ENCODE peak calls at places on chromosomes 3 and 15, in seven cellular contexts. L is right lobe of liver; C is IMR-90; P is Panc1; W is transverse colon; M is PC-9; Y is naive thymus-derived CD4-positive, alpha-beta T cell. G is an unnamed sample. For H3K4me1 and H3K9me3, the result is how much of the 10 kb centered on the place peaks cover.

GRCh38 chr3:39502838-39503145 is 35.3 kb downstream of the MOBP start:
- DNase-seq in L (no peak), C (no peak), P (no peak), W (no peak), M (no peak), Y (no peak), G (no peak)

GRCh38 chr3:133387341-133387740 is 12.5 kb upstream of the BFSP2 start:
- DNase-seq in L (no peak), C (no peak), P (no peak), W (no peak), M (no peak), Y (no peak), G (no peak)

GRCh38 chr3:147412917-147413711 is 3.9 kb downstream of the ZIC1 start:
- DNase-seq in L (no peak), C (no peak), P (no peak), W (no peak), M (no peak), Y (no peak), G (no peak)

GRCh38 chr3:185325946-185326791 is 36.8 kb upstream of the MAP3K13 start:
- DNase-seq in L (no peak), C (no peak), P (no peak), W (no peak), M (no peak), Y (no peak), G (no peak)

GRCh38 chr15:44427756-44428724 is 611 bp downstream of the CTDSPL2 start:
- DNase-seq in L (no peak), C (peak), P (no peak), W (peak), M (no peak), Y (peak), G (no peak)

GRCh38 chr15:93152951-93153350 is 63.9 kb upstream of the RGMA start:
- DNase-seq in L (peak), C (no peak), P (no peak), W (peak), M (no peak), Y (no peak), G (no peak)

GRCh38 chr3:173479301-173479700 is 81.8 kb downstream of the NLGN1 start:
- DNase-seq in L (no peak), C (no peak), P (no peak), W (no peak), M (no peak), Y (no peak), G (no peak)

GRCh38 chr3:76500746-76501275 is 539.1 kb upstream of the ROBO2 start:
- DNase-seq in L (no peak), C (peak), P (no peak), W (no peak), M (no peak), Y (no peak), G (no peak)

GRCh38 chr3:99410789-99411311 is 227.5 kb upstream of the COL8A1 start:
- DNase-seq in L (no peak), C (peak), P (no peak), W (no peak), M (peak), Y (no peak), G (no peak)

GRCh38 chr15:58065011-58065444 is 483 bp downstream of the ALDH1A2 start:
- DNase-seq in L (no peak), C (no peak), P (no peak), W (peak), M (no peak), Y (no peak), G (peak)

GRCh38 chr3:76134166-76134565 is 348.8 kb upstream of the ZNF717 start:
- DNase-seq in L (no peak), C (peak), P (no peak), W (no peak), M (no peak), Y (no peak), G (no peak)

GRCh38 chr3:120559228-120560061 is 36.7 kb upstream of the NDUFB4 start:
- DNase-seq in L (peak), C (peak), P (no peak), W (peak), M (peak), Y (peak), G (peak)

GRCh38 chr3:75294124-75294523 is 370.0 kb upstream of the FRG2C start:
- DNase-seq in L (peak), C (peak), P (no peak), W (peak), M (peak), Y (no peak), G (peak)

GRCh38 chr3:170429050-170429449 is 10.4 kb downstream of the CLDN11 start:
- DNase-seq in L (no peak), C (no peak), P (no peak), W (no peak), M (no peak), Y (no peak), G (no peak)

GRCh38 chr3:84965141-84965540 is 6.4 kb downstream of the CADM2 start:
- DNase-seq in L (no peak), C (no peak), P (no peak), W (no peak), M (peak), Y (no peak), G (no peak)
- H3K27ac ChIP-seq in L (no peak), C (no peak), P (no peak), W (no peak), M (no peak), Y (no peak), G (no peak)

GRCh38 chr15:25849431-25849921 is 13.7 kb downstream of the ATP10A start:
- DNase-seq in L (no peak), C (peak), P (no peak), W (no peak), M (no peak), Y (peak), G (no peak)
- H3K4me1 ChIP-seq in L (under half), C (under half), P (under half), W (under half), M (under half), Y (under half), G (under half)

GRCh38 chr15:25244731-25245585 is 193.9 kb downstream of the UBE3A start:
- DNase-seq in L (peak), C (no peak), P (no peak), W (peak), M (no peak), Y (no peak), G (peak)
- H3K9me3 ChIP-seq in L (under half), C (half or more), P (under half), W (under half), M (under half), Y (under half), G (under half)

DNA sequence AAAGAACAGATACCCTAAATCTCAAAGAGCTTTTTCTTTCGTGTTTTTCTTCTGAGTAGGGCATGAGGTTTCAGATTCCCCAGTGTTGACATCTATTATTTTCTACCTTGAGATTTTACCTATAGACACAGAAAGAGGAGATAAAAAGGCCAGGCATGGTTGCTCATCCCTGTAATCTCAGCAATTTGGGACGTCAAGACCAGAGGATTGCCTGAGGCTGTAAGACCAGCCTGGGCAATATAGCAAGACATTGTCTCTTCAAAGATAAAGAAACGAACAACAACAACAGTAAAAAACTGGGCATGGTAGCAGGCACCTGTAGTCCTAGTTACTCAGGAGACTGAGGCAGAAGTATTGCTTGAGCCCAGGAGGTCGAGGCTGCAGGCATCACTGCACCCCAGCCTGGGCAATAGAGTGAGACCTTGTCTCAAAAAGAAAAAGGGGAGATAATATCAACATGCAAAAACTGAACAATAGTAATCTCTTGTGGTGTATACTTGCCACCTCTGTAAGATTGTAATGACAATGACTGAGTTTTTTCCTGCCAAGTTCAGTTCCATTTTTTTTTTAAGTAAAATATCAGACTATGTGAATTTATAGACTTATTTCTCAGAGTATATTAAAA is 71.3 kb downstream of the MBNL1 start:
- DNase-seq in L (no peak), C (no peak), P (no peak), W (no peak), M (no peak), Y (no peak), G (no peak)
- H3K27ac ChIP-seq in L (no peak), C (no peak), P (no peak), W (no peak), M (no peak), Y (no peak), G (no peak)

GRCh38 chr3:101142160-101142559 is 148.9 kb upstream of the ABI3BP start:
- DNase-seq in L (no peak), C (no peak), P (no peak), W (no peak), M (no peak), Y (no peak), G (no peak)
- H3K4me1 ChIP-seq in L (under half), C (under half), P (under half), W (under half), M (under half), Y (under half), G (under half)

G was measured in lower lobe of right lung.